ENCODE peak calls at places on chromosomes 3 and 15, in ten cellular contexts. A, L, Q, U, C, H, T, J, X and O are unnamed samples.

GRCh38 chr3:36669763-36670162 is 94.6 kb downstream of the DCLK3 start:
- DNase-seq in C (no peak), A (no peak), Q (no peak), H (no peak), T (no peak), J (no peak), L (no peak), X (no peak), U (no peak), O (no peak)

GRCh38 chr15:34721802-34722795 is 32.7 kb downstream of the GJD2 start:
- DNase-seq in H (peak), L (no peak), T (peak), U (no peak), A (no peak), Q (no peak), X (no peak), J (no peak), C (no peak), O (peak)

GRCh38 chr3:136075816-136076215 is 110.3 kb downstream of the PPP2R3A start:
- DNase-seq in Q (no peak), T (no peak), U (no peak), L (no peak), J (no peak), X (no peak), A (no peak), C (no peak), H (no peak), O (no peak)

GRCh38 chr15:35206060-35206675 is 121.1 kb upstream of the NANOGP8 start:
- DNase-seq in X (no peak), Q (no peak), L (no peak), A (no peak), C (no peak), U (no peak), H (no peak), J (no peak), T (no peak), O (peak)

GRCh38 chr3:192747145-192747544 is 19.8 kb upstream of the FGF12 start:
- DNase-seq in T (no peak), L (no peak), A (no peak), C (no peak), X (no peak), H (no peak), U (no peak), J (no peak), Q (no peak), O (no peak)

GRCh38 chr15:61195116-61196002 is 33.7 kb downstream of the RORA start:
- DNase-seq in U (no peak), C (no peak), X (peak), T (peak), L (peak), J (no peak), H (no peak), A (no peak), Q (no peak), O (peak)

GRCh38 chr3:142211034-142211433 is 14.4 kb downstream of the GK5 start:
- DNase-seq in Q (no peak), H (peak), A (no peak), T (no peak), L (no peak), U (no peak), J (no peak), X (no peak), C (no peak), O (no peak)

GRCh38 chr3:121989943-121990342 is 32.1 kb downstream of the ILDR1 start:
- DNase-seq in L (no peak), T (no peak), U (no peak), J (no peak), C (no peak), A (no peak), H (no peak), Q (no peak), X (no peak), O (no peak)

GRCh38 chr15:89435346-89435745 is 61.0 kb downstream of the RHCG start:
- DNase-seq in Q (no peak), J (no peak), L (no peak), X (no peak), U (no peak), T (no peak), H (no peak), C (no peak), A (no peak), O (no peak)